ENCODE peak calls at places on chromosomes 7 and 10, in seven cellular contexts. L, U, X, N, S, I and Z are unnamed samples.

GRCh38 chr10:23370106-23370505 is 25.5 kb upstream of the C10orf67 start:
- DNase-seq in U (no peak), S (no peak), I (no peak), N (no peak), X (no peak), L (no peak), Z (no peak)

GRCh38 chr10:132443605-132443997 is 46.6 kb downstream of the PWWP2B start:
- DNase-seq in U (no peak), L (no peak), X (no peak), S (no peak), N (peak; percentile 97), I (peak; percentile 93), Z (peak; percentile 52)

GRCh38 chr10:61404771-61405170 is 48.4 kb downstream of the TMEM26 start:
- DNase-seq in L (no peak), U (no peak), S (no peak), N (no peak), I (no peak), X (no peak), Z (no peak)

GRCh38 chr7:80480566-80480965 is 31.3 kb downstream of the GNAT3 start:
- DNase-seq in L (no peak), I (no peak), X (no peak), N (no peak), U (no peak), S (no peak), Z (no peak)

GRCh38 chr10:97539523-97540200 is 32.9 kb upstream of the ANKRD2 start:
- DNase-seq in N (peak; percentile 88), U (no peak), L (peak; percentile 41), S (peak; percentile 47), I (peak; percentile 59), X (no peak), Z (no peak)

GRCh38 chr10:86732771-86733170 is 23.6 kb upstream of the BMPR1A start:
- DNase-seq in I (no peak), S (no peak), N (peak; percentile 6), U (no peak), L (no peak), X (no peak), Z (no peak)

GRCh38 chr10:132550366-132551092 is 12.9 kb downstream of the INPP5A start:
- DNase-seq in L (no peak), X (no peak), I (peak; percentile 84), N (peak; percentile 66), U (no peak), S (no peak), Z (no peak)

GRCh38 chr10:31320598-31321211 is 1.7 kb downstream of the ZEB1 start:
- DNase-seq in S (peak; percentile 70), X (peak; percentile 75), U (no peak), I (peak; percentile 85), N (peak; percentile 85), L (no peak), Z (peak; percentile 44)

GRCh38 chr10:98435178-98435577 is 11.6 kb downstream of the HPS1 start:
- DNase-seq in I (no peak), U (no peak), X (no peak), S (no peak), L (no peak), N (peak; percentile 15), Z (no peak)

GRCh38 chr7:97959046-97959445 is 30.9 kb downstream of the OCM2 start:
- DNase-seq in I (no peak), N (no peak), L (no peak), S (no peak), X (no peak), U (no peak), Z (no peak)

GRCh38 chr10:48670978-48671913 is 13.4 kb upstream of the WDFY4 start:
- DNase-seq in U (no peak), N (no peak), I (peak; percentile 96), S (peak; percentile 81), X (no peak), L (no peak), Z (no peak)

GRCh38 chr7:27910341-27910740 is 170.4 kb downstream of the TAX1BP1 start:
- DNase-seq in I (no peak), N (no peak), L (no peak), X (no peak), S (peak; percentile 94), U (no peak), Z (peak; percentile 9)

GRCh38 chr10:19998482-19998881 is 182.2 kb downstream of the PLXDC2 start:
- DNase-seq in S (no peak), I (no peak), N (no peak), L (no peak), U (no peak), X (no peak), Z (no peak)

GRCh38 chr7:15765753-15766152 is 79.3 kb upstream of the MEOX2 start:
- DNase-seq in X (no peak), S (no peak), I (no peak), L (no peak), N (no peak), U (no peak), Z (no peak)

GRCh38 chr10:89213191-89213808 is 6.2 kb upstream of the CH25H start:
- DNase-seq in S (peak; percentile 54), L (no peak), N (peak; percentile 31), U (no peak), I (no peak), X (peak; percentile 59), Z (no peak)

GRCh38 chr10:68725016-68725415 is 4.0 kb downstream of the CCAR1 start:
- DNase-seq in U (no peak), L (no peak), I (no peak), N (no peak), X (no peak), S (no peak), Z (no peak)

GRCh38 chr10:4685495-4685894 is 140.5 kb upstream of the AKR1E2 start:
- DNase-seq in I (no peak), S (no peak), L (no peak), U (no peak), X (no peak), N (no peak), Z (no peak)
- H3K4me1 ChIP-seq in I (no peaks in the 10 kb centered on the region), S (no peaks in the 10 kb centered on the region), L (peaks cover 19% of the 10 kb centered on the region), U (peaks cover 4% of the 10 kb centered on the region), X (no peaks in the 10 kb centered on the region), N (peaks cover 19% of the 10 kb centered on the region), Z (no peaks in the 10 kb centered on the region)

GRCh38 chr7:141876371-141876770 is 35.1 kb upstream of the PRSS37 start:
- DNase-seq in U (no peak), S (no peak), N (no peak), L (no peak), I (no peak), X (no peak), Z (no peak)

GRCh38 chr7:141874787-141875186 is 33.5 kb upstream of the PRSS37 start:
- DNase-seq in S (no peak), X (no peak), L (no peak), N (no peak), U (no peak), I (no peak), Z (no peak)

GRCh38 chr7:141877365-141877764 is 36.1 kb upstream of the PRSS37 start:
- DNase-seq in S (no peak), I (no peak), N (peak; percentile 9), L (no peak), X (no peak), U (no peak), Z (no peak)

GRCh38 chr7:141872931-141873330 is 31.6 kb upstream of the PRSS37 start:
- DNase-seq in U (no peak), L (no peak), X (no peak), N (no peak), I (no peak), S (no peak), Z (no peak)

GRCh38 chr7:141875453-141875852 is 34.2 kb upstream of the PRSS37 start:
- DNase-seq in I (no peak), N (no peak), S (no peak), U (no peak), X (no peak), L (no peak), Z (no peak)
- H3K4me3 ChIP-seq in I (no peak overlapping the region), N (no peak overlapping the region), S (no peak overlapping the region), U (no peak overlapping the region), X (no peak overlapping the region), L (no peak overlapping the region), Z (no peak overlapping the region)

DNA sequence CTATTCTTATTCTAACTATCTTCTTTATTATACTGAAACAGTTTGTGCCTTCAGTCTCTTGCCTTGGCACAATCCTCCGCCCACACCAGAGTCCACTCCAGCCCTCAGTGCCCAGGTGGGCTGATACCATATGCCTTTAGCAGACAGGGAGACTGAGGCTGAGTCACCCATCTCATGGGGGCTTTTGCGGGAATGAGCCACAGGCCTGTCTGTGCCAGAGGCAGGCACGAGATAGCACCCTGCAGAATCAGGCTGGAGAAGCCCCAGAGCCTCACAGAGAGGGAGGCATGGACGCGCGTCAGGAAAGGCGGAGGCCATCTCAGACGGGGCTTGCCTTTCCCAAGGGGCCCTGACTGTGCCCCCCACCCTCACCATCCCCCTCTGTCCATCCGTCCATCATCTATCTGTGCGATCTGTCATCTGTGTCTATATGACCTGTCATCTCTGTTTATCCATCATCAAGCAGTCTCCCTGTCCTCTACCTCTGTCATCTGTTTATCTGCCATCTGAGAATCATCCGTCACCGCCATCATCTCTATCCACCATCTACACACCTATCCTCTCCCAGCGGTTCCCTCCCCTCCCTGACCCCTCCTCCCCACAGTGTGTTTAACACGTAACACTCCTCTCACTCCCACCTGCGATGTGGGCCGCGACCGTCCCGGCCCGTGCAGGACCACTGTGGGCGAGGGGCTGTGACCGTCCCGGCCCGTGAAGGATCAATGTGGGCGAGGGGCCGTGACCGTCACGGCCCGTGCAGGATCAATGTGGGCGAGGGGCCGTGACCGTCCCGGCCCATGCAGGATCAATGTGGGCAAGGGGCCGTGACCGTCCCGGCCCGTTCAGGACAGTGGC is 7.3 kb upstream of the ADAP1 start:
- DNase-seq in L (no peak), U (no peak), I (peak; percentile 58), N (peak; percentile 79), X (no peak), S (peak; percentile 1), Z (no peak)
- TF ChIP-seq CTCF in L (no peak), U (no peak), I (no peak), N (no peak), X (no peak), S (no peak), Z (no peak)

GRCh38 chr7:100887186-100887954 is 2.1 kb downstream of the UFSP1 start:
- DNase-seq in I (peak; percentile 93), L (no peak), N (peak; percentile 62), X (no peak), S (no peak), U (no peak), Z (no peak)

GRCh38 chr7:100887955-100888481 is 1.5 kb downstream of the UFSP1 start:
- DNase-seq in U (no peak), L (no peak), I (peak; percentile 79), S (no peak), X (no peak), N (peak; percentile 84), Z (no peak)

GRCh38 chr7:100888988-100889760 is at the start of gene UFSP1:
- DNase-seq in L (no peak), S (no peak), X (peak; percentile 80), U (peak; percentile 21), I (no peak), N (peak; percentile 90), Z (no peak)

GRCh38 chr7:100889761-100890639 is 485 bp upstream of the UFSP1 start:
- DNase-seq in X (peak; percentile 95), L (peak; percentile 77), S (peak; percentile 97), N (peak; percentile 100), I (peak; percentile 99), U (peak; percentile 80), Z (peak; percentile 96)

DNA sequence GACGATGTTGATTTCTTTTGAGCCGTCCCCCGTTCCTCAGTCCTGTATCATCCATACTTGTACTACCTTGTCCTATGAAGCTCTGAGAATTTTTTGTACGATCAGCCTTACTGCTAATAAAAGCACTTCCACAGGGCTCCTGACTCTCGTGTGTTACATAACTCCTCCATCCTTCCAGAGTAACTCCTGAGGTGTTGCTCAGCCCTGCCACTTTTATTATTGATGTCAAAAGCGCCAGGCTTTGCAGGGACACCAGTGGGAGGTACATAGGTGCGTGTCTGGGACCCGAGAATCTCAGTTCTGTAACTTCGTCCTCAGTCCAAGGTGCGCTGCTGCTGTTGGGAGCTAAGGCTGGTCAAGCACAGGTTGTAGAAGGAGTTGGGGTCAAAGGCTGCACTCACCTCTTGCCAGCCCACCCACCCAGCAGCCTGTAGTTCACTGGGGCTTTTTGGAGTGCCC is 957 bp downstream of the UFSP1 start:
- DNase-seq in L (no peak), X (no peak), N (peak; percentile 34), U (no peak), S (no peak), I (no peak), Z (no peak)
- H3K4me1 ChIP-seq in L (peaks cover 26% of the 10 kb centered on the region), X (peaks cover 21% of the 10 kb centered on the region), N (peaks cover 22% of the 10 kb centered on the region), U (peaks cover 8% of the 10 kb centered on the region), S (peaks cover 10% of the 10 kb centered on the region), I (peaks cover 61% of the 10 kb centered on the region), Z (peaks cover 17% of the 10 kb centered on the region)